ENCODE peak calls at places on chromosomes 1 and 21, in six cellular contexts. S, H, I, Q, M and C are unnamed samples.

GRCh38 chr1:59506952-59507351 is 210.1 kb downstream of the FGGY start:
- DNase-seq in Q (no peak), I (no peak), H (no peak), M (no peak), S (no peak), C (peak)

GRCh38 chr1:171172471-171172870 is 12.6 kb upstream of the FMO2 start:
- DNase-seq in M (no peak), I (no peak), S (no peak), H (no peak), Q (no peak), C (no peak)

GRCh38 chr1:190312763-190313162 is 164.9 kb downstream of the BRINP3 start:
- DNase-seq in S (no peak), Q (no peak), H (no peak), I (no peak), M (no peak), C (no peak)

GRCh38 chr1:171250263-171250662 is 2.0 kb downstream of the FMO1 start:
- DNase-seq in M (no peak), I (no peak), S (no peak), Q (no peak), H (no peak), C (no peak)

GRCh38 chr1:220943319-220943718 is 64.1 kb downstream of the HLX start:
- DNase-seq in M (no peak), S (no peak), Q (peak), H (no peak), I (no peak), C (no peak)

GRCh38 chr1:26734501-26735058 is 38.8 kb downstream of the ARID1A start:
- DNase-seq in S (no peak), I (no peak), H (no peak), Q (peak), M (no peak), C (no peak)

GRCh38 chr1:93605812-93606512 is 75.7 kb downstream of the BCAR3 start:
- DNase-seq in M (peak), I (no peak), S (no peak), Q (peak), H (no peak), C (no peak)

GRCh38 chr1:92544756-92545165 is 58.0 kb upstream of the GFI1 start:
- DNase-seq in I (no peak), Q (peak), H (no peak), S (no peak), M (peak), C (peak)

GRCh38 chr1:174262747-174263241 is 103.5 kb downstream of the RABGAP1L start:
- DNase-seq in M (peak), S (no peak), Q (peak), I (no peak), H (peak), C (peak)

GRCh38 chr21:14070049-14070893 is 140.5 kb downstream of the LIPI start:
- DNase-seq in M (no peak), S (no peak), Q (no peak), I (no peak), H (no peak), C (no peak)

GRCh38 chr21:45434645-45435217 is 29.8 kb downstream of the COL18A1 start:
- DNase-seq in Q (no peak), H (no peak), M (no peak), S (no peak), I (no peak), C (no peak)